ENCODE peak calls at places on chromosomes 4 and X, in seven cellular contexts. One of them, this sample, is unnamed.
A peak's percentile ranks its signal among the peaks of the same experiment; 100 is the strongest.

GRCh38 chr4:82523179-82523578 is 38.6 kb downstream of the TMEM150C start:
- DNase-seq in A172: no peak
- DNase-seq in HTR-8/SVneo: no peak
- DNase-seq in iris pigment epithelial cell: no peak
- DNase-seq in stimulated activated naive B cell treated with anti-CD40 and anti-IgM and Interleukin-4, amounts not matched to agents 10 μg/mL and 1 μg/mL and 100 μg/mL, for 72 hours: no peak
- DNase-seq in anterior cingulate cortex: no peak
- DNase-seq in T-helper 22 cell: no peak
- DNase-seq in this sample: no peak

GRCh38 chr4:101328063-101328602 is 19.2 kb downstream of the PPP3CA start:
- DNase-seq in A172: no peak
- DNase-seq in HTR-8/SVneo: no peak
- DNase-seq in iris pigment epithelial cell: no peak
- DNase-seq in stimulated activated naive B cell treated with anti-CD40 and anti-IgM and Interleukin-4, amounts not matched to agents 10 μg/mL and 1 μg/mL and 100 μg/mL, for 72 hours: no peak
- DNase-seq in anterior cingulate cortex: no peak
- DNase-seq in T-helper 22 cell: no peak
- DNase-seq in this sample: peak; percentile 14

GRCh38 chr4:89708903-89709361 is 128.0 kb downstream of the SNCA start:
- DNase-seq in A172: peak; percentile 0
- DNase-seq in HTR-8/SVneo: no peak
- DNase-seq in iris pigment epithelial cell: peak; percentile 52
- DNase-seq in stimulated activated naive B cell treated with anti-CD40 and anti-IgM and Interleukin-4, amounts not matched to agents 10 μg/mL and 1 μg/mL and 100 μg/mL, for 72 hours: no peak
- DNase-seq in anterior cingulate cortex: no peak
- DNase-seq in T-helper 22 cell: no peak
- DNase-seq in this sample: no peak

GRCh38 chrX:17242470-17242869 is 132.5 kb upstream of the NHS start:
- DNase-seq in A172: peak; percentile 40
- DNase-seq in HTR-8/SVneo: peak; percentile 35
- DNase-seq in iris pigment epithelial cell: peak; percentile 42
- DNase-seq in stimulated activated naive B cell treated with anti-CD40 and anti-IgM and Interleukin-4, amounts not matched to agents 10 μg/mL and 1 μg/mL and 100 μg/mL, for 72 hours: peak; percentile 4
- DNase-seq in anterior cingulate cortex: no peak
- DNase-seq in T-helper 22 cell: no peak
- DNase-seq in this sample: peak; percentile 9

GRCh38 chr4:142281999-142282398 is 564.1 kb downstream of the INPP4B start:
- DNase-seq in A172: no peak
- DNase-seq in HTR-8/SVneo: no peak
- DNase-seq in iris pigment epithelial cell: no peak
- DNase-seq in stimulated activated naive B cell treated with anti-CD40 and anti-IgM and Interleukin-4, amounts not matched to agents 10 μg/mL and 1 μg/mL and 100 μg/mL, for 72 hours: no peak
- DNase-seq in anterior cingulate cortex: no peak
- DNase-seq in T-helper 22 cell: no peak
- DNase-seq in this sample: no peak

GRCh38 chr4:19375931-19376330 is 875.8 kb upstream of the SLIT2 start:
- DNase-seq in A172: no peak
- DNase-seq in HTR-8/SVneo: no peak
- DNase-seq in iris pigment epithelial cell: peak; percentile 59
- DNase-seq in stimulated activated naive B cell treated with anti-CD40 and anti-IgM and Interleukin-4, amounts not matched to agents 10 μg/mL and 1 μg/mL and 100 μg/mL, for 72 hours: no peak
- DNase-seq in anterior cingulate cortex: no peak
- DNase-seq in T-helper 22 cell: no peak
- DNase-seq in this sample: no peak

GRCh38 chrX:40173662-40174593 is 76.2 kb upstream of the BCOR start:
- DNase-seq in A172: no peak
- DNase-seq in HTR-8/SVneo: no peak
- DNase-seq in iris pigment epithelial cell: peak; percentile 43
- DNase-seq in stimulated activated naive B cell treated with anti-CD40 and anti-IgM and Interleukin-4, amounts not matched to agents 10 μg/mL and 1 μg/mL and 100 μg/mL, for 72 hours: peak; percentile 73
- DNase-seq in anterior cingulate cortex: no peak
- DNase-seq in T-helper 22 cell: peak; percentile 43
- DNase-seq in this sample: no peak

GRCh38 chrX:23694606-23695005 is 27.3 kb downstream of the PRDX4 start:
- DNase-seq in A172: peak; percentile 58
- DNase-seq in HTR-8/SVneo: peak; percentile 76
- DNase-seq in iris pigment epithelial cell: peak; percentile 58
- DNase-seq in stimulated activated naive B cell treated with anti-CD40 and anti-IgM and Interleukin-4, amounts not matched to agents 10 μg/mL and 1 μg/mL and 100 μg/mL, for 72 hours: no peak
- DNase-seq in anterior cingulate cortex: peak; percentile 1
- DNase-seq in T-helper 22 cell: peak; percentile 24
- DNase-seq in this sample: peak; percentile 39

GRCh38 chrX:153647461-153648357 is 706 bp downstream of the DUSP9 start:
- DNase-seq in A172: no peak
- DNase-seq in HTR-8/SVneo: no peak
- DNase-seq in iris pigment epithelial cell: no peak
- DNase-seq in stimulated activated naive B cell treated with anti-CD40 and anti-IgM and Interleukin-4, amounts not matched to agents 10 μg/mL and 1 μg/mL and 100 μg/mL, for 72 hours: no peak
- DNase-seq in anterior cingulate cortex: no peak
- DNase-seq in T-helper 22 cell: no peak
- DNase-seq in this sample: no peak

GRCh38 chrX:101658661-101659477 is 781 bp downstream of the ARMCX2 start:
- DNase-seq in A172: peak; percentile 9
- DNase-seq in HTR-8/SVneo: no peak
- DNase-seq in iris pigment epithelial cell: peak; percentile 56
- DNase-seq in stimulated activated naive B cell treated with anti-CD40 and anti-IgM and Interleukin-4, amounts not matched to agents 10 μg/mL and 1 μg/mL and 100 μg/mL, for 72 hours: peak; percentile 21
- DNase-seq in anterior cingulate cortex: peak; percentile 2
- DNase-seq in T-helper 22 cell: peak; percentile 39
- DNase-seq in this sample: peak; percentile 64

GRCh38 chr4:64940698-64941097 is 531.4 kb upstream of the TECRL start:
- DNase-seq in A172: peak; percentile 52
- DNase-seq in HTR-8/SVneo: peak; percentile 0
- DNase-seq in iris pigment epithelial cell: peak; percentile 30
- DNase-seq in stimulated activated naive B cell treated with anti-CD40 and anti-IgM and Interleukin-4, amounts not matched to agents 10 μg/mL and 1 μg/mL and 100 μg/mL, for 72 hours: no peak
- DNase-seq in anterior cingulate cortex: no peak
- DNase-seq in T-helper 22 cell: no peak
- DNase-seq in this sample: no peak

GRCh38 chrX:46185923-46186810 is 359.1 kb downstream of the ZNF674 start:
- DNase-seq in A172: no peak
- DNase-seq in HTR-8/SVneo: no peak
- DNase-seq in iris pigment epithelial cell: no peak
- DNase-seq in stimulated activated naive B cell treated with anti-CD40 and anti-IgM and Interleukin-4, amounts not matched to agents 10 μg/mL and 1 μg/mL and 100 μg/mL, for 72 hours: no peak
- DNase-seq in anterior cingulate cortex: no peak
- DNase-seq in T-helper 22 cell: no peak
- DNase-seq in this sample: no peak

GRCh38 chrX:49166914-49167739 is 4.6 kb downstream of the MAGIX start:
- DNase-seq in A172: peak; percentile 84
- DNase-seq in HTR-8/SVneo: no peak
- DNase-seq in iris pigment epithelial cell: peak; percentile 64
- DNase-seq in stimulated activated naive B cell treated with anti-CD40 and anti-IgM and Interleukin-4, amounts not matched to agents 10 μg/mL and 1 μg/mL and 100 μg/mL, for 72 hours: peak; percentile 55
- DNase-seq in anterior cingulate cortex: no peak
- DNase-seq in T-helper 22 cell: peak; percentile 62
- DNase-seq in this sample: peak; percentile 45

GRCh38 chr4:125714845-125715244 is 400.1 kb downstream of the FAT4 start:
- DNase-seq in A172: no peak
- DNase-seq in HTR-8/SVneo: no peak
- DNase-seq in iris pigment epithelial cell: no peak
- DNase-seq in stimulated activated naive B cell treated with anti-CD40 and anti-IgM and Interleukin-4, amounts not matched to agents 10 μg/mL and 1 μg/mL and 100 μg/mL, for 72 hours: no peak
- DNase-seq in anterior cingulate cortex: no peak
- DNase-seq in T-helper 22 cell: no peak
- DNase-seq in this sample: no peak

GRCh38 chr4:88523325-88524129 is at the start of gene PYURF:
- DNase-seq in A172: peak; percentile 90
- DNase-seq in HTR-8/SVneo: peak; percentile 76
- DNase-seq in iris pigment epithelial cell: peak; percentile 96
- DNase-seq in stimulated activated naive B cell treated with anti-CD40 and anti-IgM and Interleukin-4, amounts not matched to agents 10 μg/mL and 1 μg/mL and 100 μg/mL, for 72 hours: peak; percentile 80
- DNase-seq in anterior cingulate cortex: peak; percentile 88
- DNase-seq in T-helper 22 cell: peak; percentile 69
- DNase-seq in this sample: peak; percentile 66

GRCh38 chr4:186657766-186658165 is 65.9 kb downstream of the FAT1 start:
- DNase-seq in A172: peak; percentile 41
- DNase-seq in HTR-8/SVneo: no peak
- DNase-seq in iris pigment epithelial cell: peak; percentile 58
- DNase-seq in stimulated activated naive B cell treated with anti-CD40 and anti-IgM and Interleukin-4, amounts not matched to agents 10 μg/mL and 1 μg/mL and 100 μg/mL, for 72 hours: no peak
- DNase-seq in anterior cingulate cortex: no peak
- DNase-seq in T-helper 22 cell: no peak
- DNase-seq in this sample: no peak

GRCh38 chr4:53895137-53895536 is 169.3 kb downstream of the CHIC2 start:
- DNase-seq in A172: no peak
- DNase-seq in HTR-8/SVneo: no peak
- DNase-seq in iris pigment epithelial cell: no peak
- DNase-seq in stimulated activated naive B cell treated with anti-CD40 and anti-IgM and Interleukin-4, amounts not matched to agents 10 μg/mL and 1 μg/mL and 100 μg/mL, for 72 hours: no peak
- DNase-seq in anterior cingulate cortex: no peak
- DNase-seq in T-helper 22 cell: no peak
- DNase-seq in this sample: no peak

GRCh38 chr4:139849219-139849618 is 183.6 kb downstream of the MGST2 start:
- DNase-seq in A172: no peak
- DNase-seq in HTR-8/SVneo: no peak
- DNase-seq in iris pigment epithelial cell: peak; percentile 25
- DNase-seq in stimulated activated naive B cell treated with anti-CD40 and anti-IgM and Interleukin-4, amounts not matched to agents 10 μg/mL and 1 μg/mL and 100 μg/mL, for 72 hours: no peak
- DNase-seq in anterior cingulate cortex: no peak
- DNase-seq in T-helper 22 cell: no peak
- DNase-seq in this sample: no peak

GRCh38 chr4:1975391-1975801 is 33.4 kb downstream of the NELFA start:
- DNase-seq in A172: no peak
- DNase-seq in HTR-8/SVneo: no peak
- DNase-seq in iris pigment epithelial cell: no peak
- DNase-seq in stimulated activated naive B cell treated with anti-CD40 and anti-IgM and Interleukin-4, amounts not matched to agents 10 μg/mL and 1 μg/mL and 100 μg/mL, for 72 hours: no peak
- DNase-seq in anterior cingulate cortex: no peak
- DNase-seq in T-helper 22 cell: no peak
- DNase-seq in this sample: no peak

GRCh38 chr4:135316266-135316779 is 1114.7 kb upstream of the PABPC4L start:
- DNase-seq in A172: no peak
- DNase-seq in HTR-8/SVneo: no peak
- DNase-seq in iris pigment epithelial cell: no peak
- DNase-seq in stimulated activated naive B cell treated with anti-CD40 and anti-IgM and Interleukin-4, amounts not matched to agents 10 μg/mL and 1 μg/mL and 100 μg/mL, for 72 hours: no peak
- DNase-seq in anterior cingulate cortex: no peak
- DNase-seq in T-helper 22 cell: no peak
- DNase-seq in this sample: no peak

GRCh38 chrX:134026732-134027311 is 41.4 kb upstream of the GPC3 start:
- DNase-seq in A172: peak; percentile 0
- DNase-seq in HTR-8/SVneo: peak; percentile 1
- DNase-seq in iris pigment epithelial cell: peak; percentile 42
- DNase-seq in stimulated activated naive B cell treated with anti-CD40 and anti-IgM and Interleukin-4, amounts not matched to agents 10 μg/mL and 1 μg/mL and 100 μg/mL, for 72 hours: peak; percentile 1
- DNase-seq in anterior cingulate cortex: no peak
- DNase-seq in T-helper 22 cell: no peak
- DNase-seq in this sample: peak; percentile 2

GRCh38 chrX:74449937-74450330 is 28.6 kb downstream of the SLC16A2 start:
- DNase-seq in A172: peak; percentile 61
- DNase-seq in HTR-8/SVneo: no peak
- DNase-seq in iris pigment epithelial cell: peak; percentile 61
- DNase-seq in stimulated activated naive B cell treated with anti-CD40 and anti-IgM and Interleukin-4, amounts not matched to agents 10 μg/mL and 1 μg/mL and 100 μg/mL, for 72 hours: no peak
- DNase-seq in anterior cingulate cortex: no peak
- DNase-seq in T-helper 22 cell: no peak
- DNase-seq in this sample: no peak

GRCh38 chr4:141309864-141310263 is 89.2 kb downstream of the ZNF330 start:
- DNase-seq in A172: no peak
- DNase-seq in HTR-8/SVneo: no peak
- DNase-seq in iris pigment epithelial cell: no peak
- DNase-seq in stimulated activated naive B cell treated with anti-CD40 and anti-IgM and Interleukin-4, amounts not matched to agents 10 μg/mL and 1 μg/mL and 100 μg/mL, for 72 hours: peak; percentile 24
- DNase-seq in anterior cingulate cortex: no peak
- DNase-seq in T-helper 22 cell: no peak
- DNase-seq in this sample: no peak

GRCh38 chr4:6991771-6992557 is 51.2 kb upstream of the TADA2B start:
- DNase-seq in A172: peak; percentile 88
- DNase-seq in HTR-8/SVneo: no peak
- DNase-seq in iris pigment epithelial cell: peak; percentile 92
- DNase-seq in stimulated activated naive B cell treated with anti-CD40 and anti-IgM and Interleukin-4, amounts not matched to agents 10 μg/mL and 1 μg/mL and 100 μg/mL, for 72 hours: no peak
- DNase-seq in anterior cingulate cortex: no peak
- DNase-seq in T-helper 22 cell: no peak
- DNase-seq in this sample: no peak

GRCh38 chr4:72567821-72568620 is 1.0 kb downstream of the ADAMTS3 start:
- DNase-seq in A172: peak; percentile 35
- DNase-seq in HTR-8/SVneo: peak; percentile 43
- DNase-seq in iris pigment epithelial cell: peak; percentile 92
- DNase-seq in stimulated activated naive B cell treated with anti-CD40 and anti-IgM and Interleukin-4, amounts not matched to agents 10 μg/mL and 1 μg/mL and 100 μg/mL, for 72 hours: no peak
- DNase-seq in anterior cingulate cortex: peak; percentile 21
- DNase-seq in T-helper 22 cell: no peak
- DNase-seq in this sample: peak; percentile 7

This sample was measured in germinal center.